ENCODE peak calls at places on chromosomes 13 and 19, in five cellular contexts. M, L, J, E and X are unnamed samples.

GRCh38 chr13:82597737-82598136 is 1284.5 kb downstream of the SLITRK1 start:
- DNase-seq in M (peak), L (peak), J (no peak), E (no peak), X (no peak)

GRCh38 chr13:64332048-64332447 is 2898.1 kb downstream of the PCDH9 start:
- DNase-seq in M (no peak), L (no peak), J (no peak), E (no peak), X (no peak)

GRCh38 chr13:45750566-45750965 is 48.4 kb downstream of the CBY2 start:
- DNase-seq in M (no peak), L (no peak), J (no peak), E (no peak), X (no peak)

GRCh38 chr19:40553885-40554857 is 22.5 kb upstream of the SHKBP1 start:
- DNase-seq in M (peak), L (peak), J (no peak), E (no peak), X (no peak)

GRCh38 chr13:109857325-109857724 is 70.9 kb upstream of the IRS2 start:
- DNase-seq in M (no peak), L (no peak), J (no peak), E (no peak), X (no peak)

GRCh38 chr19:31338069-31338767 is 11.0 kb downstream of the TSHZ3 start:
- DNase-seq in M (peak), L (no peak), J (peak), E (no peak), X (no peak)

GRCh38 chr19:19078801-19079200 is 15.0 kb downstream of the SLC25A42 start:
- DNase-seq in M (no peak), L (no peak), J (no peak), E (no peak), X (no peak)

GRCh38 chr13:87042946-87043345 is 628.2 kb upstream of the SLITRK5 start:
- DNase-seq in M (no peak), L (no peak), J (no peak), E (no peak), X (no peak)

GRCh38 chr19:32098953-32099352 is 246.5 kb upstream of the ZNF507 start:
- DNase-seq in M (no peak), L (no peak), J (no peak), E (no peak), X (no peak)

GRCh38 chr19:11338569-11339253 is 746 bp downstream of the RAB3D start:
- DNase-seq in M (no peak), L (peak), J (no peak), E (no peak), X (no peak)

GRCh38 chr19:14337510-14337909 is 43.7 kb upstream of the ADGRE5 start:
- DNase-seq in M (peak), L (no peak), J (no peak), E (peak), X (no peak)

GRCh38 chr19:33727331-33728028 is 69.2 kb upstream of the KCTD15 start:
- DNase-seq in M (no peak), L (peak), J (no peak), E (peak), X (no peak)

GRCh38 chr13:87123987-87124784 is 547.0 kb upstream of the SLITRK5 start:
- DNase-seq in M (peak), L (no peak), J (peak), E (no peak), X (no peak)

GRCh38 chr19:2680808-2681207 is 21.7 kb downstream of the GNG7 start:
- DNase-seq in M (no peak), L (no peak), J (no peak), E (no peak), X (peak)

GRCh38 chr19:34461375-34462100 is 20.0 kb upstream of the WTIP start:
- DNase-seq in M (no peak), L (no peak), J (peak), E (no peak), X (no peak)

GRCh38 chr19:33532859-33533455 is 11.4 kb upstream of the PEPD start:
- DNase-seq in M (peak), L (no peak), J (no peak), E (no peak), X (no peak)

GRCh38 chr13:70310720-70311119 is 202.5 kb upstream of the KLHL1 start:
- DNase-seq in M (peak), L (no peak), J (no peak), E (no peak), X (no peak)

GRCh38 chr19:37803250-37803854 is 24.0 kb upstream of the ZNF573 start:
- DNase-seq in M (no peak), L (no peak), J (no peak), E (no peak), X (no peak)

GRCh38 chr13:48273346-48273745 is 30.2 kb upstream of the RB1 start:
- DNase-seq in M (no peak), L (no peak), J (no peak), E (no peak), X (no peak)

GRCh38 chr13:48278806-48279205 is 24.7 kb upstream of the RB1 start:
- DNase-seq in M (no peak), L (no peak), J (no peak), E (no peak), X (no peak)

DNA sequence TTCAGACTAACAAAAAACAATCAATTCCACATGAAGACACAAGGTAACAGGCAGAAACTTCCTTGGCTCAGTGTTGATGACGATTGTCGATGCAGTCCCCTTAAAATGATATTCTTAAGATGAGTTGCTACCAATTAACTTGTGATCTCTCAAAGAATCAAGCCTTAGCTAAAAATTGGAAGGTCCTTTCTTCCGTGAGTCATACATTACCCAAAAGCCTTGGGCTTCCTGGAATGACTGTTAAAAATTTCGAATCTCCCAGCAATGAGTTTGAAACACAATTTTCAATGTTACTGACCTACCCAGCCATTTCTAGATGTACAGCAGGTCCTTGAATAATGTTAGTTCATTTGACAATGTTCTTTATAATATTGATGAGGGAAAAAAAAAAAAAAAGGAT is 28.0 kb upstream of the RB1 start:
- DNase-seq in M (no peak), L (no peak), J (peak), E (no peak), X (no peak)
- TF ChIP-seq CTCF in M (no peak), L (no peak), J (no peak), E (no peak), X (no peak)

GRCh38 chr13:108349269-108349668 is 79.8 kb downstream of the TNFSF13B start:
- DNase-seq in M (no peak), L (no peak), J (no peak), E (no peak), X (no peak)

GRCh38 chr13:108346376-108346775 is 76.9 kb downstream of the TNFSF13B start:
- DNase-seq in M (no peak), L (no peak), J (no peak), E (no peak), X (no peak)

GRCh38 chr13:108342369-108343289 is 73.1 kb downstream of the TNFSF13B start:
- DNase-seq in M (no peak), L (no peak), J (peak), E (no peak), X (peak)

DNA sequence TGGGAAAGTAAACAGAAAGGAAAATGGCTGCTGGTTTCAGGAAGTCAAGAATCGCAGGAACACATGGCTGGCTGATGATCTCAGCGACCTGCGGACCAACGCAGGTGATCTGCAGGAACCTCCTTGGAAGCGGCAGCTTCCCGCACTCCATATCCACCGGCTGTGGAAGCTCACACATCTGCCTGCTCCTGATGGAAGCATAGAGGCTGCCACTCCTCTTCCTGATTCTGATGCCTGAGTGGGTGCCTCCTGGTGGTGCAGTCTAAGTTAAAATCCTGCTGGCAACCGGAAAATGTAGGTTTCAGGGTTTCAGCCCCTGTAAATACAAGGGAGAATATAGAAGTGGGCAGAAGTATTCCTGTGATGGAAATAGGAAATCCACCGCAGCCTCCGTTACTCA is 75.5 kb downstream of the TNFSF13B start:
- DNase-seq in M (peak), L (no peak), J (no peak), E (no peak), X (no peak)
- TF ChIP-seq CTCF in M (no peak), L (no peak), J (no peak), E (no peak), X (no peak)

GRCh38 chr19:42324655-42325307 is 654 bp upstream of the MEGF8 start:
- DNase-seq in M (peak), L (no peak), J (no peak), E (no peak), X (no peak)
- TF ChIP-seq CTCF in M (no peak), L (no peak), J (peak), E (no peak), X (no peak)

GRCh38 chr13:114077121-114077937 is 55.1 kb downstream of the RASA3 start:
- DNase-seq in M (no peak), L (peak), J (no peak), E (no peak), X (no peak)
- TF ChIP-seq CTCF in M (no peak), L (no peak), J (no peak), E (no peak), X (no peak)